ENCODE peak calls at places on chromosomes 3 and 15, in eight cellular contexts. V is HTR-8/SVneo; T is activated T-helper 1 cell treated with anti-CD3 and anti-CD28 coated beads, Interleukin-2, amount 50 U/mL, for 16 hours; L is lower leg skin; X is stimulated activated CD4-positive, alpha-beta T cell treated with anti-CD3 and anti-CD28 coated beads, TNF-alpha, amount 100 ng/mL, for 4 hours; H is SK-N-SH; E is brain microvascular endothelial cell; P is GDM1. D is an unnamed sample.

GRCh38 chr3:13495351-13495813 is 15.3 kb downstream of the HDAC11 start:
- DNase-seq in V (no peak), P (no peak), H (no peak), L (no peak), E (no peak), X (no peak), T (no peak), D (no peak)

GRCh38 chr3:154244644-154245043 is 79.6 kb downstream of the DHX36 start:
- DNase-seq in X (no peak), L (no peak), T (no peak), P (no peak), E (peak; percentile 48), H (no peak), V (no peak), D (no peak)

GRCh38 chr3:18442743-18443669 is 17.9 kb upstream of the SATB1 start:
- DNase-seq in P (no peak), V (no peak), X (no peak), E (no peak), H (no peak), T (no peak), L (no peak), D (peak; percentile 62)

GRCh38 chr3:169218314-169218983 is 445.1 kb downstream of the MECOM start:
- DNase-seq in H (peak; percentile 36), X (no peak), V (peak; percentile 53), L (no peak), T (no peak), E (peak; percentile 76), P (no peak), D (peak; percentile 59)

GRCh38 chr15:31366169-31366734 is 39.6 kb downstream of the KLF13 start:
- DNase-seq in P (peak; percentile 9), L (peak; percentile 94), X (no peak), V (no peak), T (no peak), E (no peak), H (peak; percentile 55), D (peak; percentile 37)

GRCh38 chr15:77048135-77048866 is 22.6 kb downstream of the TSPAN3 start:
- DNase-seq in H (no peak), P (no peak), L (no peak), V (no peak), X (no peak), T (no peak), E (no peak), D (no peak)

GRCh38 chr3:192575879-192576506 is 151.3 kb downstream of the FGF12 start:
- DNase-seq in P (no peak), T (no peak), X (no peak), V (no peak), L (no peak), H (no peak), E (no peak), D (no peak)

GRCh38 chr15:88003928-88004327 is 252.6 kb downstream of the NTRK3 start:
- DNase-seq in V (no peak), X (no peak), P (no peak), E (no peak), T (no peak), H (no peak), L (peak; percentile 15), D (no peak)

GRCh38 chr15:73968461-73968860 is 23.6 kb downstream of the STOML1 start:
- DNase-seq in E (no peak), P (no peak), T (no peak), X (no peak), H (no peak), V (no peak), L (no peak), D (no peak)

GRCh38 chr15:97875513-97876285 is 84.8 kb upstream of the ARRDC4 start:
- DNase-seq in T (no peak), V (no peak), L (no peak), P (no peak), X (no peak), E (no peak), H (peak; percentile 28), D (no peak)

GRCh38 chr3:43417133-43417532 is 130.8 kb downstream of the SNRK start:
- DNase-seq in L (no peak), E (no peak), H (no peak), V (no peak), T (no peak), P (no peak), X (no peak), D (peak; percentile 27)